ENCODE peak calls at places on chromosomes 4 and X, in four cellular contexts. X is GM23338, Q is H1, W is fibroblast of lung. F is an unnamed sample.
A peak's percentile ranks its signal among the peaks of the same experiment; 100 is the strongest.

GRCh38 chr4:106264331-106264728 is 51.7 kb downstream of the TBCK start:
- DNase-seq in Q (no peak), W (no peak), X (no peak), F (no peak)

GRCh38 chr4:120353235-120353634 is 286.6 kb upstream of the MAD2L1 start:
- DNase-seq in X (no peak), Q (no peak), W (no peak), F (no peak)

GRCh38 chrX:69130448-69130847 is 34.8 kb downstream of the PJA1 start:
- DNase-seq in Q (no peak), X (no peak), W (no peak), F (no peak)

GRCh38 chr4:188160406-188160805 is 21.2 kb downstream of the TRIML1 start:
- DNase-seq in W (no peak), Q (no peak), X (no peak), F (no peak)

GRCh38 chrX:154548028-154548316 is 552 bp downstream of the IKBKG start:
- DNase-seq in W (peak; percentile 31), X (no peak), Q (no peak), F (peak; percentile 60)

GRCh38 chr4:69092190-69092589 is 4.1 kb upstream of the UGT2B7 start:
- DNase-seq in Q (no peak), X (no peak), W (peak; percentile 4), F (no peak)

GRCh38 chr4:5722328-5722727 is 11.3 kb downstream of the EVC start:
- DNase-seq in W (peak; percentile 43), X (no peak), Q (no peak), F (no peak)

GRCh38 chrX:122113376-122113775 is 1066.0 kb downstream of the GLUD2 start:
- DNase-seq in Q (peak; percentile 40), X (peak; percentile 11), W (no peak), F (no peak)

GRCh38 chrX:150465326-150465725 is 102.2 kb downstream of the MAMLD1 start:
- DNase-seq in X (no peak), W (no peak), Q (no peak), F (no peak)

GRCh38 chrX:136711147-136711546 is 63.2 kb downstream of the CD40LG start:
- DNase-seq in X (peak; percentile 27), W (peak; percentile 54), Q (no peak), F (peak; percentile 36)

GRCh38 chr4:47413515-47413914 is 50.0 kb downstream of the COMMD8 start:
- DNase-seq in Q (no peak), X (no peak), W (no peak), F (no peak)

GRCh38 chr4:25970691-25971427 is 56.8 kb downstream of the SMIM20 start:
- DNase-seq in X (no peak), W (no peak), Q (no peak), F (no peak)

GRCh38 chr4:92035666-92036065 is 268.1 kb upstream of the GRID2 start:
- DNase-seq in W (no peak), Q (no peak), X (peak; percentile 22), F (no peak)

GRCh38 chrX:130028196-130028595 is 45.8 kb downstream of the BCORL1 start:
- DNase-seq in X (peak; percentile 36), Q (peak; percentile 65), W (peak; percentile 49), F (no peak)

GRCh38 chrX:48468693-48469691 is 1.1 kb downstream of the SLC38A5 start:
- DNase-seq in W (peak; percentile 26), X (peak; percentile 65), Q (peak; percentile 61), F (no peak)

GRCh38 chrX:46130246-46130645 is 415.0 kb downstream of the ZNF674 start:
- DNase-seq in Q (no peak), X (peak; percentile 1), W (no peak), F (no peak)

GRCh38 chr4:41990029-41990382 is 324 bp upstream of the SLC30A9 start:
- DNase-seq in Q (no peak), W (no peak), X (no peak), F (no peak)

GRCh38 chr4:88240297-88240714 is 44.1 kb downstream of the PPM1K start:
- DNase-seq in Q (peak; percentile 24), X (no peak), W (no peak), F (no peak)

GRCh38 chr4:39415678-39416283 is 9.1 kb downstream of the KLB start:
- DNase-seq in W (peak; percentile 31), Q (no peak), X (no peak), F (no peak)

GRCh38 chrX:27575565-27575964 is 14.6 kb upstream of the DCAF8L2 start:
- DNase-seq in X (no peak), W (peak; percentile 6), Q (no peak), F (no peak)

GRCh38 chr4:84877051-84877833 is 89.2 kb downstream of the WDFY3 start:
- DNase-seq in W (no peak), X (no peak), Q (no peak), F (no peak)

GRCh38 chr4:61401771-61402170 is 201.6 kb downstream of the ADGRL3 start:
- DNase-seq in Q (no peak), W (no peak), X (no peak), F (no peak)

GRCh38 chr4:8513931-8514330 is 66.3 kb upstream of the GPR78 start:
- DNase-seq in Q (no peak), X (no peak), W (no peak), F (no peak)
- H3K27ac ChIP-seq in Q (no peak overlapping the region), X (no peak overlapping the region), W (no peak overlapping the region), F (no peak overlapping the region)

GRCh38 chr4:102344520-102344954 is 745 bp downstream of the SLC39A8 start:
- DNase-seq in X (peak; percentile 68), Q (peak; percentile 79), W (peak; percentile 18), F (peak; percentile 41)
- TF ChIP-seq EZH2 in X (no peak), Q (peak; percentile 32), W (no peak), F (no peak)

GRCh38 chr4:21641696-21642095 is 306.9 kb downstream of the KCNIP4 start:
- DNase-seq in X (no peak), W (no peak), Q (no peak), F (no peak)
- H3K27ac ChIP-seq in X (no peak overlapping the region), W (no peak overlapping the region), Q (no peak overlapping the region), F (no peak overlapping the region)

GRCh38 chr4:48490012-48490679 is at the start of gene ZAR1:
- DNase-seq in Q (no peak), X (peak; percentile 62), W (no peak), F (no peak)
- TF ChIP-seq EZH2 in Q (peak; percentile 70), X (peak; percentile 17), W (peak; percentile 92), F (no peak)

DNA sequence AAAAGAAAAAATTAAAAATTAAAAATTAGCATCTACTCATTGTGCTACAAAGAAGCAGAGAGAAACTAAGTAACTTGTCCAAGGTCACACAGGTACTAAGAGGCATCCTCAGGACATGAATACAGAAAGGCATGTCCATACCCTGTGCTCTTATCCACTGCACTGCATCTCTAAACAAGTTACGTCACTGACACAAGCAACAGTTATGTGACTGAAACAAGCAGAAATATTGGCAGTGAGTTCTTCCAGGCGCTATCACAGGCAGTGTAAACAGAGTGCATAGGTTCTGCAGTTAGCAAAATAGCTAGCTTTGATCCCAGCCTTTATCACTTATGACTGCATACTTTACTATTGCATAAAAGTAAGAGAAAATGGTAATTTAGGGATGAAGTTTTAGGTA is 7.9 kb downstream of the VEGFC start:
- DNase-seq in X (no peak), W (peak; percentile 64), Q (no peak), F (no peak)
- H3K27ac ChIP-seq in X (no peak overlapping the region), W (no peak overlapping the region), Q (no peak overlapping the region), F (no peak overlapping the region)

DNA sequence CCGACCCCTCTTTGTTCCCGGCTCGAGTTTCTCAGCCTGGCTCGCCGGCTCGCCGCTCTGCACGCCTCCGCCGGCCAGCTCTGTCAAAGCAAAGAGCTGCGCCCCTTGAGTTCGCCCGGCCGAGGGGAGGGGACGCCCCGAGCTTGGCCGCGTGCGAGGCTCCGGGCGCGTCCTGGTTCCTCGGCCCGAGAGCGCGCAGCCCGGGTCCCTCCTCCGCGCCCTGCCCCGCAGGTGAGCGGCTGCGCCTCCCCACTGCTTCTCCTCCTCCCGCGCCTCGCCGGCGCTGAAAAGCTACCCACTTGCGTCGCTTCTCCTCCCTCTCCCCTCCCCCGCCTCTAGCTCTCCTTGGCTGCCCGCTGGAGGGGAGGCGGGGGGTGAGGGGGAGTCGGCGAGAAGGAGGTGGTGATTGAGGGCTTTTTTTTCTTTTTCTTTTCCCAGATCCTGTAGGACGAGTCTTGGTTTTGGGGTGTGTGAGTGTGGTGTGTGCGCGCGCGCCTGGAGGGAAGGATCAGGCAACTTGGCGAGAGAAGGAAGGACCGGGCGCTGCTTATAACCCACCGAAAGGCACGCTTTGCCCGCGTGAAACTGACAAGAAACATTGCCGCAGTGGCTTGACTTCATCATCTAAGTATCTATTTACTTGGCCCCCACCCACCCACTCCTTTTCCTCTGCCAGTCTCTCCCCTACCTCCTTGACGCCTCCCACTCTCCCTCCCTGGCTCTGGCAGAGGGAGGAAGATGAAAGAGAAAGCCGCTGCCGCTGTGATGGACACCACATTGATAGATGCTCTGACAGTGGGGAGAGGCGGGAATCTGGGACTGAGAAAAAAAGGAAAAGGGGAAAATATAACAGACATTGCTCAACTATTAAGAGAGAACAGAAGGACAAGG is at the start of gene LEF1:
- DNase-seq in W (peak; percentile 46), X (peak; percentile 84), Q (peak; percentile 77), F (peak; percentile 63)
- TF ChIP-seq EZH2 in W (no peak), X (peak; percentile 57), Q (no peak), F (no peak)

GRCh38 chrX:133986008-133986683 is 752 bp upstream of the GPC3 start:
- DNase-seq in W (no peak), X (no peak), Q (peak; percentile 71), F (no peak)
- H3K27ac ChIP-seq in W (no peak overlapping the region), X (no peak overlapping the region), Q (no peak overlapping the region), F (no peak overlapping the region)

GRCh38 chrX:118974088-118974907 is at the start of gene LONRF3:
- DNase-seq in X (no peak), Q (no peak), W (peak; percentile 29), F (peak; percentile 61)
- TF ChIP-seq EZH2 in X (peak; percentile 61), Q (peak; percentile 31), W (no peak), F (no peak)

GRCh38 chrX:13776387-13776786 is 40.5 kb downstream of the GPM6B start:
- DNase-seq in Q (no peak), X (no peak), W (no peak), F (no peak)
- H3K27ac ChIP-seq in Q (no peak overlapping the region), X (no peak overlapping the region), W (no peak overlapping the region), F (no peak overlapping the region)

F was measured in PC-9.